ENCODE peak calls at places on chromosomes 2 and 18, in five cellular contexts. W is fibroblast of mammary gland, I is GM06990, R is esophagus muscularis mucosa, K is uterus. Y is an unnamed sample.

GRCh38 chr18:79481041-79481790 is 85.5 kb downstream of the NFATC1 start:
- DNase-seq in W (no peak), I (no peak), R (no peak), K (no peak), Y (peak)

GRCh38 chr2:219560037-219560892 is 11.1 kb downstream of the OBSL1 start:
- DNase-seq in W (no peak), I (no peak), R (no peak), K (no peak), Y (no peak)

GRCh38 chr2:151338115-151338514 is 19.3 kb upstream of the TNFAIP6 start:
- DNase-seq in W (peak), I (no peak), R (peak), K (no peak), Y (no peak)

GRCh38 chr2:67600472-67600871 is 203.3 kb downstream of the ETAA1 start:
- DNase-seq in W (no peak), I (no peak), R (no peak), K (no peak), Y (no peak)

GRCh38 chr2:25698752-25699151 is 25.4 kb upstream of the DTNB start:
- DNase-seq in W (no peak), I (no peak), R (no peak), K (no peak), Y (no peak)

GRCh38 chr2:101802329-101802728 is 104.8 kb downstream of the MAP4K4 start:
- DNase-seq in W (peak), I (no peak), R (no peak), K (no peak), Y (no peak)

GRCh38 chr2:239824051-239824694 is 201.0 kb downstream of the NDUFA10 start:
- DNase-seq in W (peak), I (no peak), R (peak), K (peak), Y (peak)

GRCh38 chr2:108594982-108595464 is 60.8 kb downstream of the LIMS1 start:
- DNase-seq in W (peak), I (no peak), R (no peak), K (no peak), Y (no peak)

GRCh38 chr2:134244091-134244490 is 9.8 kb upstream of the MGAT5 start:
- DNase-seq in W (peak), I (no peak), R (no peak), K (no peak), Y (no peak)

GRCh38 chr2:29841386-29842004 is 79.9 kb downstream of the ALK start:
- DNase-seq in W (peak), I (no peak), R (no peak), K (peak), Y (no peak)

GRCh38 chr2:44692821-44693220 is 248.7 kb upstream of the SIX3 start:
- DNase-seq in W (peak), I (no peak), R (no peak), K (no peak), Y (no peak)

GRCh38 chr18:5512191-5512590 is 31.6 kb downstream of the EPB41L3 start:
- DNase-seq in W (no peak), I (no peak), R (no peak), K (no peak), Y (no peak)

GRCh38 chr2:165787334-165787733 is 6.7 kb downstream of the GALNT3 start:
- DNase-seq in W (no peak), I (no peak), R (no peak), K (no peak), Y (no peak)
- H3K4me3 ChIP-seq in W (no peak), I (no peak), R (no peak), K (no peak), Y (no peak)

GRCh38 chr2:99757715-99758114 is 267.9 kb upstream of the REV1 start:
- DNase-seq in W (no peak), I (no peak), R (no peak), K (no peak), Y (no peak)
- H3K4me3 ChIP-seq in W (no peak), I (no peak), R (no peak), K (no peak), Y (no peak)

GRCh38 chr2:49255325-49256023 is 101.2 kb upstream of the FSHR start:
- DNase-seq in W (peak), I (no peak), R (no peak), K (no peak), Y (no peak)

GRCh38 chr2:49248506-49248905 is 94.2 kb upstream of the FSHR start:
- DNase-seq in W (peak), I (no peak), R (no peak), K (no peak), Y (no peak)

GRCh38 chr2:49254401-49254800 is 100.1 kb upstream of the FSHR start:
- DNase-seq in W (no peak), I (no peak), R (no peak), K (no peak), Y (no peak)

GRCh38 chr2:49251251-49251650 is 96.9 kb upstream of the FSHR start:
- DNase-seq in W (no peak), I (no peak), R (no peak), K (no peak), Y (no peak)

GRCh38 chr2:49251766-49252165 is 97.5 kb upstream of the FSHR start:
- DNase-seq in W (peak), I (no peak), R (no peak), K (no peak), Y (no peak)
- H3K4me3 ChIP-seq in W (no peak), I (no peak), R (no peak), K (no peak), Y (no peak)

GRCh38 chr2:130389363-130389762 is 33.5 kb downstream of the PTPN18 start:
- DNase-seq in W (no peak), I (no peak), R (no peak), K (no peak), Y (peak)

GRCh38 chr2:130388221-130388907 is 32.5 kb downstream of the PTPN18 start:
- DNase-seq in W (no peak), I (no peak), R (no peak), K (no peak), Y (peak)

GRCh38 chr2:130385709-130386108 is 29.9 kb downstream of the PTPN18 start:
- DNase-seq in W (no peak), I (no peak), R (no peak), K (no peak), Y (peak)

GRCh38 chr2:130387804-130388203 is 31.9 kb downstream of the PTPN18 start:
- DNase-seq in W (no peak), I (no peak), R (no peak), K (no peak), Y (peak)

GRCh38 chr2:130387071-130387400 is 31.2 kb downstream of the PTPN18 start:
- DNase-seq in W (no peak), I (no peak), R (no peak), K (no peak), Y (peak)
- H3K4me3 ChIP-seq in W (no peak), I (no peak), R (no peak), K (no peak), Y (no peak)

DNA sequence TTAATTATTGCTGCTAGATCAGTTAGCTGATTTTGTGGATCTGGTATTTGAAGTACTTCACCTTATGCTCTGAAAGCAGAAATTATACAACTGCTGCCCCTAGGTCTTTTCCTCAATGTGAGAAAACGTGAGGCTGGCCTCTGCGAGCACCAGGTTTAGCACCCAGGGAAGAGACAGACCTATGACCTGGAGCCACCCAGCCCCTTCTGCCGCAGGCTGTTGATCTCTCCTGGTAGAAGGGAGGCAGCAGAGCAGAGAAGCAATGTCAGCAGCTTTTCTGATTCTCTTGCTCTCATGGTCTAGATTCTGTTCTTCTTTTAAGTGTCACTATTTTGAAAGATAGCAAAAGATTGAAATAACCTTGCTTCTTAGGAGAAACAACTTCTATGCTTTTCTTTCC is 19.9 kb downstream of the TRAPPC12 start:
- DNase-seq in W (no peak), I (no peak), R (no peak), K (no peak), Y (no peak)
- H3K4me3 ChIP-seq in W (no peak), I (no peak), R (no peak), K (no peak), Y (no peak)

GRCh38 chr18:7789853-7790552 is 222.9 kb downstream of the PTPRM start:
- DNase-seq in W (peak), I (no peak), R (no peak), K (no peak), Y (no peak)
- H3K4me3 ChIP-seq in W (no peak), I (no peak), R (no peak), K (no peak), Y (no peak)